ENCODE peak calls at places on chromosomes 5 and 9, in six cellular contexts. One of them, this sample, is unnamed. For H3K9me3, the result is how much of the 10 kb centered on the place peaks cover.

GRCh38 chr5:176776916-176777315 is 33.4 kb upstream of the UNC5A start:
- DNase-seq in aorta: no peak
- DNase-seq in GM23248: no peak
- DNase-seq in AG04450: no peak
- DNase-seq in heart right ventricle: no peak
- DNase-seq in IMR-90: no peak
- DNase-seq in this sample: no peak

GRCh38 chr5:153896117-153896516 is 142.6 kb downstream of the FAM114A2 start:
- DNase-seq in aorta: no peak
- DNase-seq in GM23248: peak
- DNase-seq in AG04450: no peak
- DNase-seq in heart right ventricle: no peak
- DNase-seq in IMR-90: peak
- DNase-seq in this sample: no peak

GRCh38 chr5:67028981-67029380 is 167.6 kb downstream of the CD180 start:
- DNase-seq in aorta: no peak
- DNase-seq in GM23248: no peak
- DNase-seq in AG04450: no peak
- DNase-seq in heart right ventricle: no peak
- DNase-seq in IMR-90: no peak
- DNase-seq in this sample: no peak

GRCh38 chr5:137315534-137316345 is 183.4 kb downstream of the SPOCK1 start:
- DNase-seq in aorta: no peak
- DNase-seq in GM23248: no peak
- DNase-seq in AG04450: no peak
- DNase-seq in heart right ventricle: no peak
- DNase-seq in IMR-90: no peak
- DNase-seq in this sample: no peak

GRCh38 chr9:89096807-89097206 is 81.8 kb downstream of the SHC3 start:
- DNase-seq in aorta: no peak
- DNase-seq in GM23248: no peak
- DNase-seq in AG04450: no peak
- DNase-seq in heart right ventricle: no peak
- DNase-seq in IMR-90: no peak
- DNase-seq in this sample: no peak

GRCh38 chr5:111535879-111536549 is 23.7 kb upstream of the STARD4 start:
- DNase-seq in aorta: no peak
- DNase-seq in GM23248: no peak
- DNase-seq in AG04450: no peak
- DNase-seq in heart right ventricle: no peak
- DNase-seq in IMR-90: no peak
- DNase-seq in this sample: no peak

GRCh38 chr5:58069016-58069705 is 390.7 kb downstream of the PLK2 start:
- DNase-seq in aorta: no peak
- DNase-seq in GM23248: no peak
- DNase-seq in AG04450: no peak
- DNase-seq in heart right ventricle: no peak
- DNase-seq in IMR-90: no peak
- DNase-seq in this sample: no peak

GRCh38 chr5:38515648-38516047 is 40.8 kb downstream of the LIFR start:
- DNase-seq in aorta: no peak
- DNase-seq in GM23248: peak
- DNase-seq in AG04450: no peak
- DNase-seq in heart right ventricle: no peak
- DNase-seq in IMR-90: peak
- DNase-seq in this sample: no peak

GRCh38 chr5:52987711-52988329 is 1.3 kb upstream of the ITGA2 start:
- DNase-seq in aorta: no peak
- DNase-seq in GM23248: peak
- DNase-seq in AG04450: no peak
- DNase-seq in heart right ventricle: no peak
- DNase-seq in IMR-90: peak
- DNase-seq in this sample: no peak

GRCh38 chr9:125663127-125663526 is 43.9 kb downstream of the MAPKAP1 start:
- DNase-seq in aorta: no peak
- DNase-seq in GM23248: peak
- DNase-seq in AG04450: no peak
- DNase-seq in heart right ventricle: no peak
- DNase-seq in IMR-90: peak
- DNase-seq in this sample: no peak

GRCh38 chr9:113656771-113657670 is 193.5 kb downstream of the RGS3 start:
- DNase-seq in aorta: no peak
- DNase-seq in GM23248: no peak
- DNase-seq in AG04450: no peak
- DNase-seq in heart right ventricle: no peak
- DNase-seq in IMR-90: no peak
- DNase-seq in this sample: no peak

GRCh38 chr9:70947086-70947485 is 174.3 kb downstream of the TRPM3 start:
- DNase-seq in aorta: no peak
- DNase-seq in GM23248: peak
- DNase-seq in AG04450: no peak
- DNase-seq in heart right ventricle: no peak
- DNase-seq in IMR-90: peak
- DNase-seq in this sample: no peak

GRCh38 chr5:42514759-42515158 is 91.5 kb downstream of the GHR start:
- DNase-seq in aorta: no peak
- DNase-seq in GM23248: no peak
- DNase-seq in AG04450: no peak
- DNase-seq in heart right ventricle: no peak
- DNase-seq in IMR-90: no peak
- DNase-seq in this sample: no peak

GRCh38 chr5:133675376-133676154 is 63.2 kb upstream of the FSTL4 start:
- DNase-seq in aorta: no peak
- DNase-seq in GM23248: no peak
- DNase-seq in AG04450: no peak
- DNase-seq in heart right ventricle: no peak
- DNase-seq in IMR-90: no peak
- DNase-seq in this sample: no peak

GRCh38 chr9:83514767-83515166 is 23.4 kb downstream of the FRMD3 start:
- DNase-seq in aorta: no peak
- DNase-seq in GM23248: no peak
- DNase-seq in AG04450: no peak
- DNase-seq in heart right ventricle: no peak
- DNase-seq in IMR-90: no peak
- DNase-seq in this sample: no peak

GRCh38 chr9:91583996-91584395 is 160.4 kb upstream of the NFIL3 start:
- DNase-seq in aorta: no peak
- DNase-seq in GM23248: no peak
- DNase-seq in AG04450: no peak
- DNase-seq in heart right ventricle: no peak
- DNase-seq in IMR-90: no peak
- DNase-seq in this sample: no peak

GRCh38 chr5:66554211-66554610 is 42.0 kb upstream of the MAST4 start:
- DNase-seq in aorta: no peak
- DNase-seq in GM23248: peak
- DNase-seq in AG04450: no peak
- DNase-seq in heart right ventricle: no peak
- DNase-seq in IMR-90: no peak
- DNase-seq in this sample: no peak

GRCh38 chr9:71145179-71145578 is 23.8 kb upstream of the TRPM3 start:
- DNase-seq in aorta: no peak
- DNase-seq in GM23248: no peak
- DNase-seq in AG04450: no peak
- DNase-seq in heart right ventricle: peak
- DNase-seq in IMR-90: no peak
- DNase-seq in this sample: no peak

GRCh38 chr5:97164846-97165245 is 18.2 kb downstream of the RIOK2 start:
- DNase-seq in aorta: no peak
- DNase-seq in GM23248: peak
- DNase-seq in AG04450: no peak
- DNase-seq in heart right ventricle: no peak
- DNase-seq in IMR-90: peak
- DNase-seq in this sample: no peak

GRCh38 chr9:112041536-112042243 is 133.4 kb downstream of the SUSD1 start:
- DNase-seq in aorta: peak
- DNase-seq in GM23248: peak
- DNase-seq in AG04450: peak
- DNase-seq in heart right ventricle: no peak
- DNase-seq in IMR-90: peak
- DNase-seq in this sample: no peak

GRCh38 chr9:34211395-34211794 is 32.6 kb downstream of the UBAP1 start:
- DNase-seq in aorta: no peak
- DNase-seq in GM23248: no peak
- DNase-seq in AG04450: no peak
- DNase-seq in heart right ventricle: no peak
- DNase-seq in IMR-90: no peak
- DNase-seq in this sample: no peak
- H3K4me3 ChIP-seq in aorta: no peak
- H3K4me3 ChIP-seq in GM23248: no peak
- H3K4me3 ChIP-seq in AG04450: no peak
- H3K4me3 ChIP-seq in heart right ventricle: no peak
- H3K4me3 ChIP-seq in IMR-90: no peak
- H3K4me3 ChIP-seq in this sample: no peak

DNA sequence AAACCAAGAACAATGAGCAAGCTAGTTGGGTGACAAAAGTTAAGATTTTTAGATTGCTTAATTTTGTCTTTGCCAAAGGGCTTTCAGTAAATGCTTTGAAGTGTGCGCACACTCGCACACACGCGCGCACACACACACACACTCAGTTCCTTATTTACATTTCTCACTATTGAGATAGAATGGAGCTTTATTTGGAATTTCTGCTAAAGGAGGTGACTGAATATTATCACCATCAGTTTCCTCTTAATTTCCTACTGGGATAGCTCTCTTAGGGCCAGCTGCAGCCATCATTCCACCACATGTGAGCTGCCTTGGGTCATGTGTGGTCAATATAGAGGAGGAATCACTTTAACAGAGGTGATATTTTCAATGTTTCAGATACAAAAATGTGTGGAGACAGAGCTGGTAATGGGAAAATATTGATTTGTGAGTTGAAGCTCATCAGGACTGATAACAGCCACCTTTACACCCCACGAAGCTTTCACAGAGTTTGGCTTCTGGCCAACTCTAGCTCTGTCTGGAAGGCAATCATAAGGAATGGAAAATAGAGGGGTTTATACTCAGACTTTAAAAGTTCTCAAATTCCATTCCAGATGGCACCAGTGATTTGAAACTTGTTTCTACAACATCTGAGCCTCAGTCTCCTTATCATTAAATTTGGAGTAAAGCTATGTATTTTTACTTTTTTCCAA is 99.9 kb downstream of the MACIR start:
- DNase-seq in aorta: no peak
- DNase-seq in GM23248: no peak
- DNase-seq in AG04450: no peak
- DNase-seq in heart right ventricle: no peak
- DNase-seq in IMR-90: no peak
- DNase-seq in this sample: no peak
- H3K9me3 ChIP-seq in aorta: under half
- H3K9me3 ChIP-seq in GM23248: under half
- H3K9me3 ChIP-seq in AG04450: under half
- H3K9me3 ChIP-seq in heart right ventricle: under half
- H3K9me3 ChIP-seq in IMR-90: under half
- H3K9me3 ChIP-seq in this sample: under half

GRCh38 chr5:114363837-114364236 is 2.0 kb downstream of the KCNN2 start:
- DNase-seq in aorta: no peak
- DNase-seq in GM23248: no peak
- DNase-seq in AG04450: no peak
- DNase-seq in heart right ventricle: no peak
- DNase-seq in IMR-90: no peak
- DNase-seq in this sample: no peak
- H3K4me3 ChIP-seq in aorta: no peak
- H3K4me3 ChIP-seq in GM23248: no peak
- H3K4me3 ChIP-seq in AG04450: peak
- H3K4me3 ChIP-seq in heart right ventricle: peak
- H3K4me3 ChIP-seq in IMR-90: peak
- H3K4me3 ChIP-seq in this sample: peak

DNA sequence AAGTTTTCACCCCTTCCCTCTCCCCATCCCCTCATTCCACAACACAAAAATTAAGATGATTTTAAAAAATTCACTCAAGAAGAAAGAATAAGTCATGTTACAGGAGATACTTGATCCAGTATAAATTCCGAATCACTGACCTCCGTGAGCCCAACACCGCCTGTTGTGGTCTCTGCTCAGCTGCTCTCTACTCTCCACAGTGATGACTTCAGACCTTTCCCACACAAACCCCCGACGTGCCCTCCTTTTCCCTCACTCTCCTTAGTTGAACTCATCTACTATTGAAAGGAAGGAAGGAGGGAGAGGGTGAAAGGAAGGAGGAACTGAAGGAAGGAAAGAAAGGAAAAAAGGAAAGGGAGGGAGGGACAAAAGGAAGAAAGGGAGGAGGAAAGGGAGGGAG is 55.1 kb downstream of the ZNF354C start:
- DNase-seq in aorta: no peak
- DNase-seq in GM23248: no peak
- DNase-seq in AG04450: no peak
- DNase-seq in heart right ventricle: no peak
- DNase-seq in IMR-90: no peak
- DNase-seq in this sample: no peak
- H3K9me3 ChIP-seq in aorta: under half
- H3K9me3 ChIP-seq in GM23248: under half
- H3K9me3 ChIP-seq in AG04450: half or more
- H3K9me3 ChIP-seq in heart right ventricle: under half
- H3K9me3 ChIP-seq in IMR-90: under half
- H3K9me3 ChIP-seq in this sample: half or more

DNA sequence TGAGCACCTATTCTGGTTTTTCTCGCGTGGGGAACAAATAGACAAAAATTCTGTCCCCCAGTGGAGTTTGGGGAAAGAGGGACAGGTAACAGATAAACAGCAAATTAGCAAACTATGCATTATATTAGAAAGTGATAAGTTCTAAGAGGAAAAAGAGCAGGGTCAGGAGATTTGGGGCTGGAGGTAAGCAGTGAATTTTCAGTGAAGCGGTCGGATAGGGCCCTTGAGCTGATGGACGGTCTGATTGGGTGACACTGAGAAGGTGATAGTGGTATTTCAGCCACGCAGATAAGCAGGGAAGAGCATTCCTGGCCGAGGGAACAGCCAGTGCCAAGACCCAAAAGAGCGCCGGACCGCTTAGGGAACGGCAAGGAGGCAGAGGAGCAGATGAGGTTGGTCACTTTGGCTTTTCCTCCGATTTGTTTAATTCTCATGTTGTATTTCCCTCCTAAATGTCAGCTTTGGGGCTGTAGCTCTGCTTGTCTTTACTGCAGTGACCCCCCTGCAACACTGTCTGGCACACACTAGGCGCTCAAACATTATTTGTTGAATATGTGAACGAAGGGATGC is 1.0 kb upstream of the PTPN3 start:
- DNase-seq in aorta: no peak
- DNase-seq in GM23248: no peak
- DNase-seq in AG04450: no peak
- DNase-seq in heart right ventricle: no peak
- DNase-seq in IMR-90: no peak
- DNase-seq in this sample: no peak
- H3K4me3 ChIP-seq in aorta: peak
- H3K4me3 ChIP-seq in GM23248: peak
- H3K4me3 ChIP-seq in AG04450: peak
- H3K4me3 ChIP-seq in heart right ventricle: peak
- H3K4me3 ChIP-seq in IMR-90: peak
- H3K4me3 ChIP-seq in this sample: peak

GRCh38 chr9:1170918-1171317 is 120.8 kb downstream of the DMRT2 start:
- DNase-seq in aorta: no peak
- DNase-seq in GM23248: no peak
- DNase-seq in AG04450: no peak
- DNase-seq in heart right ventricle: no peak
- DNase-seq in IMR-90: no peak
- DNase-seq in this sample: no peak
- H3K9me3 ChIP-seq in aorta: under half
- H3K9me3 ChIP-seq in GM23248: under half
- H3K9me3 ChIP-seq in AG04450: under half
- H3K9me3 ChIP-seq in heart right ventricle: under half
- H3K9me3 ChIP-seq in IMR-90: under half
- H3K9me3 ChIP-seq in this sample: under half

GRCh38 chr5:143001764-143002351 is 231.7 kb downstream of the ARHGAP26 start:
- DNase-seq in aorta: peak
- DNase-seq in GM23248: peak
- DNase-seq in AG04450: no peak
- DNase-seq in heart right ventricle: no peak
- DNase-seq in IMR-90: peak
- DNase-seq in this sample: no peak
- H3K4me3 ChIP-seq in aorta: no peak
- H3K4me3 ChIP-seq in GM23248: peak
- H3K4me3 ChIP-seq in AG04450: no peak
- H3K4me3 ChIP-seq in heart right ventricle: no peak
- H3K4me3 ChIP-seq in IMR-90: no peak
- H3K4me3 ChIP-seq in this sample: peak